ENCODE peak calls at places on chromosomes 11 and 22, in six cellular contexts. T, Y, V, H, F and X are unnamed samples.

GRCh38 chr11:63745304-63746170 is 23.0 kb downstream of the ZFTA start:
- DNase-seq in T (no peak), Y (no peak), V (no peak), H (no peak), F (no peak), X (no peak)

GRCh38 chr11:12433571-12434061 is 56.2 kb downstream of the PARVA start:
- DNase-seq in T (no peak), Y (no peak), V (no peak), H (no peak), F (no peak), X (no peak)

GRCh38 chr11:63918576-63919171 is 1.7 kb upstream of the RCOR2 start:
- DNase-seq in T (no peak), Y (peak; percentile 44), V (peak; percentile 42), H (peak; percentile 89), F (no peak), X (no peak)

GRCh38 chr11:267491-267994 is 10.7 kb upstream of the NLRP6 start:
- DNase-seq in T (no peak), Y (no peak), V (peak; percentile 73), H (no peak), F (peak; percentile 35), X (no peak)

GRCh38 chr11:45432910-45433309 is 146.8 kb upstream of the SYT13 start:
- DNase-seq in T (no peak), Y (no peak), V (no peak), H (no peak), F (no peak), X (no peak)

GRCh38 chr11:706957-707816 is 1.2 kb downstream of the EPS8L2 start:
- DNase-seq in T (no peak), Y (peak; percentile 47), V (no peak), H (no peak), F (no peak), X (no peak)

GRCh38 chr11:19567996-19568395 is 144.6 kb upstream of the NAV2 start:
- DNase-seq in T (no peak), Y (no peak), V (no peak), H (no peak), F (no peak), X (no peak)

GRCh38 chr11:1257916-1258315 is 35.0 kb downstream of the MUC5B start:
- DNase-seq in T (no peak), Y (no peak), V (no peak), H (no peak), F (no peak), X (no peak)

GRCh38 chr11:62217191-62217748 is 8.8 kb downstream of the SCGB2A1 start:
- DNase-seq in T (no peak), Y (no peak), V (peak; percentile 22), H (no peak), F (no peak), X (peak; percentile 27)

GRCh38 chr11:126465573-126466287 is 110.2 kb downstream of the ST3GAL4 start:
- DNase-seq in T (no peak), Y (no peak), V (no peak), H (no peak), F (peak; percentile 53), X (no peak)

GRCh38 chr11:43573873-43574272 is 106.7 kb upstream of the HSD17B12 start:
- DNase-seq in T (no peak), Y (no peak), V (no peak), H (no peak), F (no peak), X (no peak)

GRCh38 chr22:20052309-20053250 is 27.5 kb upstream of the DGCR8 start:
- DNase-seq in T (no peak), Y (no peak), V (no peak), H (no peak), F (no peak), X (no peak)

GRCh38 chr11:82229346-82229745 is 504.3 kb downstream of the FAM181B start:
- DNase-seq in T (no peak), Y (no peak), V (no peak), H (no peak), F (no peak), X (peak; percentile 8)
- TF ChIP-seq SP1 in T (no peak), Y (no peak), V (no peak), H (no peak), F (no peak), X (no peak)

DNA sequence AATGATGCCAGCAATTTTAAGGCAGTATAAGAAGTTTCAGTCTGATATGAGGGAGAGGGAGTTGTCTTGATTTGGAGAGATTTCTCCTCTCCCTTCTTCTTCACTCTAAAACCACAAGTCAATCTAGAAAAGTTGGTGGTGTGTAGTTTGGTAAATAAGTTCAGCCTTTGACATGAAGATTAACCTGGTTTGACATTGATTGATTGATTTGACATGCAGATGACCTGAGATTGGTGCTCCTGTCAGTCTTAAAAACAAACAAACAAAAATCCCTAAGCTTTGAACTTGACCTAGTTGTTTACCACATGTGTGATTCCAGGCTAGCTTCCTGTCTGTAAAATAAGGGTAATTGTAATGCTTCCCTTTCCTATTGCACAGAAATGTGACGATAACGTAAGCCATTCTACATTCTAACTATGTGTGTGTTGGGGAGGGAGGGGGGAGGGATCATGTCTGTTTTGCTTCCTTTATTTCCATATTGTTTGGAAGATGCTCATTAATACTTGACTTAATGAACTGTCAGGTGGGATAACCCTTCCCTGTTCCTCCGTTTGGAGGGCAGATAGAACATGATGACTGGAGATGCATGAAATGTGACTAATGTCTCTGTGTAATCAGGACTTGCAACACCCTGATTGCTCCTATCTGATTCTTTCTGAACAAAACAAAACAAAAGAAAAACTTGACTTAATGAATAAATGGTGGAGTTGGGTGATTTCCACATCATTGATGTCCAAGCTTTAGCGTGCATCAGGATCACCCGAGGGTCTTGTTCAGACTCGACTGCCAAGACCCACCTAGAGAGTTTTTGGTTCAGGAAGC is 106.0 kb upstream of the CLMP start:
- DNase-seq in T (peak; percentile 63), Y (no peak), V (no peak), H (no peak), F (peak; percentile 47), X (no peak)
- TF ChIP-seq SP1 in T (no peak), Y (no peak), V (no peak), H (no peak), F (no peak), X (no peak)

GRCh38 chr22:43298062-43298801 is 44.9 kb downstream of the SCUBE1 start:
- DNase-seq in T (no peak), Y (no peak), V (no peak), H (no peak), F (no peak), X (no peak)
- TF ChIP-seq SP1 in T (no peak), Y (no peak), V (no peak), H (no peak), F (no peak), X (no peak)

GRCh38 chr11:2444301-2445106 is at the start of the genes KCNQ1 and TRPM5:
- DNase-seq in T (peak; percentile 24), Y (peak; percentile 82), V (peak; percentile 90), H (peak; percentile 84), F (no peak), X (peak; percentile 83)
- TF ChIP-seq SP1 in T (no peak), Y (no peak), V (no peak), H (no peak), F (no peak), X (no peak)

GRCh38 chr11:67006029-67006884 is 16.7 kb upstream of the SYT12 start:
- DNase-seq in T (peak; percentile 62), Y (peak; percentile 69), V (peak; percentile 92), H (peak; percentile 80), F (no peak), X (peak; percentile 73)
- TF ChIP-seq SP1 in T (peak; percentile 50), Y (no peak), V (no peak), H (peak; percentile 36), F (no peak), X (no peak)

DNA sequence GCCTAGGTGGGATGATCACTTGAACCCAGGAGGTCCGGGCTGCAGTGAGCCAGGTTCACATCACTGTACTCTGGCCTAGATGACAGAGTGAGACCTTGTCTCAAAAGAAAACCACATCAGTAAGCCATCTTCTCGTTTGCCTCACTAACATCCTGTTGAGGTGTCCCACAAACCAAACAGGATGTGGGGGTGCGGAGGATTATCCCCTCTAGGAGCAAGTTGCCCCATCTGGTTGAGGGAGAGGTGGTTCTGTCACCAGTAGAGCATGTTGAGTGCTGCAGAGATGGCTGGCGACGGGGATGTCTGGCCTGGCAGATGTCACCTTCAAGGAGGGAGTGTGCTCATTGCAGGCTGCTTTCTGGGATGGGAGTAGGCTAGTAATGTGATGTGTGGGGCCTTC is 72.4 kb downstream of the ZNRF3 start:
- DNase-seq in T (no peak), Y (no peak), V (no peak), H (no peak), F (peak; percentile 60), X (no peak)
- TF ChIP-seq SP1 in T (no peak), Y (no peak), V (no peak), H (no peak), F (peak; percentile 49), X (no peak)